ENCODE peak calls at places on chromosome 16, in five cellular contexts. V is CD4-positive, alpha-beta memory T cell; N is upper lobe of right lung; G is cardiac muscle cell; H is CD4-positive, CD25-positive, alpha-beta regulatory T cell. E is an unnamed sample. For H3K27me3, the result is how much of the 10 kb centered on the place peaks cover.

GRCh38 chr16:68257251-68257905 is 6.9 kb upstream of the SLC7A6 start:
- DNase-seq in V (no peak), N (no peak), G (no peak), H (no peak), E (no peak)

GRCh38 chr16:17858061-17858460 is 387.3 kb upstream of the XYLT1 start:
- DNase-seq in V (no peak), N (no peak), G (no peak), H (no peak), E (no peak)

GRCh38 chr16:82671743-82672142 is 45.0 kb downstream of the CDH13 start:
- DNase-seq in V (no peak), N (no peak), G (no peak), H (no peak), E (no peak)

GRCh38 chr16:28149016-28149888 is 62.5 kb downstream of the XPO6 start:
- DNase-seq in V (peak), N (no peak), G (peak), H (peak), E (no peak)

GRCh38 chr16:4315185-4316102 is at the start of gene GLIS2:
- DNase-seq in V (no peak), N (peak), G (peak), H (no peak), E (peak)

GRCh38 chr16:24552705-24553104 is 13.3 kb downstream of the RBBP6 start:
- DNase-seq in V (no peak), N (no peak), G (no peak), H (no peak), E (no peak)

GRCh38 chr16:70778901-70779309 is 22.1 kb downstream of the VAC14 start:
- DNase-seq in V (no peak), N (peak), G (peak), H (no peak), E (no peak)

GRCh38 chr16:35735403-35736251 is 2276.2 kb downstream of the TP53TG3F start:
- DNase-seq in V (no peak), N (no peak), G (no peak), H (no peak), E (no peak)

GRCh38 chr16:80938035-80938927 is 68.4 kb downstream of the CMC2 start:
- DNase-seq in V (no peak), N (no peak), G (peak), H (no peak), E (no peak)

GRCh38 chr16:57604177-57604576 is 24.3 kb upstream of the ADGRG1 start:
- DNase-seq in V (no peak), N (no peak), G (no peak), H (no peak), E (no peak)

GRCh38 chr16:57606147-57606846 is 22.1 kb upstream of the ADGRG1 start:
- DNase-seq in V (no peak), N (no peak), G (no peak), H (no peak), E (no peak)

GRCh38 chr16:57600952-57601580 is 27.4 kb upstream of the ADGRG1 start:
- DNase-seq in V (no peak), N (no peak), G (no peak), H (no peak), E (no peak)

GRCh38 chr16:57601801-57602478 is 26.5 kb upstream of the ADGRG1 start:
- DNase-seq in V (peak), N (no peak), G (peak), H (peak), E (no peak)

DNA sequence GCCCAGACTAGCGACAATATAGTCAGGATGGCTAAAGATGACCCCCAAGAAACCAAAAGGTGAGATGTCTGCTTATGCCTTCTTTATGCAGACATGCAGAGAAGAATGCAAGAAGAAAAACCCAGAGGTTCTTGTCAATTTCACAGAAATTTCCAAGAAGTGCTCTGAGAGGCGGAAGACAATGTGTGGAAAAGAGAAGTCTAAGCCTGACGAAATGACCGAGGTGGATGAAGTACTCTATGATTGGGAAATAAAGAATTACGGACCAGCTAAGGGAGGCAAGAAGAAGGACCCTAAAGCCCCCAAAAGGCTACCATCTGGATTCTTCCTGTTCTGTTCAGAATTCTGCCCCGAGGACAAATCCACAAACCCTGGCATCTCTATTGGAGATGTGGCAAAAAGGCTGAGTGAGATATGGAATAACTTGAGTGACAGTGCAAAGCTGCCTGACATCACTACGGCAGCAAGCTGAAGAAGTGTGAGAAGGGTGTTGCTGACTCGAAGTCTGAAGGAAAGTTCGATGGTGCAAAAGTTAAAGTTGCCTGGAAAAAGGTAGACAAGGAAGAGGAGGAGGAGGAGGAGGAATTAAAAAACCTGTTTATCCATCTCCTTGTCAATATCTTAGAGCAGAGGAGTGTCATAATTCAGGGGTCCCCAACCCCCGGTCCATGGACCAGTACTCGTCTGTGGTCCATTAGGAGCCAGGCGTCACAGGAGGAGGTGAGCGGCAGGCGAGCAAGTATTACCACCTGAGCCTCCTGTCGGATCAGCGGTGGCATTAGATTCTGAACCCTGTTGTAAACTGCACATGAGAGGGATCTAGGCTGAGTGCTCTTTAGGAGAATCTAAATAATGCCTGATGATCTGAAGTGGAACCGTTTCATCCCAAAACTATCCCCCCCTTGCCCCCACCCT is 25.1 kb upstream of the ADGRG1 start:
- DNase-seq in V (no peak), N (no peak), G (no peak), H (no peak), E (no peak)
- H3K27ac ChIP-seq in V (no peak), N (no peak), G (no peak), H (no peak), E (no peak)

GRCh38 chr16:1124795-1125194 is 28.1 kb upstream of the CACNA1H start:
- DNase-seq in V (no peak), N (no peak), G (no peak), H (no peak), E (no peak)
- H3K27me3 ChIP-seq in V (under half), N (under half), G (under half), H (under half), E (under half)

DNA sequence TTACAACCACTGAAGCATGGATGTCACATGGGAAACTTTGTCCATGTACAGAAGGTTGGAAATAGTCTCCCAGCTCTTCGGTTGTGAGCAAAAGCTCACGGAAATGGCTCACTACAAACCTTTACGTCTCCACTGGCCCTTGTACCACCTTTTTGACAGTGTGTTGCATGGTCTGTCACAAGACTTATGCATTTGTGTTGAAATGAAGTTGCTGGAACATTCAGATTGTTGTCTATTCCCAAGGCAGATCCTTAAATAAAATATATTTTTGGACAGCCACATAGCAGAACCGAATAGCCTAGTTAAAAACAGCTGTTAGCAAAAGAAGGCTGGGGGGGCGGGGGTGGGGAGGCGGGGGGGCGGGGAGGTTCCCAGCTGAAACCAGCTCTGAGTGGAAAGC is 39.2 kb downstream of the KNOP1 start:
- DNase-seq in V (no peak), N (no peak), G (no peak), H (no peak), E (no peak)
- H3K27ac ChIP-seq in V (no peak), N (no peak), G (no peak), H (no peak), E (no peak)

DNA sequence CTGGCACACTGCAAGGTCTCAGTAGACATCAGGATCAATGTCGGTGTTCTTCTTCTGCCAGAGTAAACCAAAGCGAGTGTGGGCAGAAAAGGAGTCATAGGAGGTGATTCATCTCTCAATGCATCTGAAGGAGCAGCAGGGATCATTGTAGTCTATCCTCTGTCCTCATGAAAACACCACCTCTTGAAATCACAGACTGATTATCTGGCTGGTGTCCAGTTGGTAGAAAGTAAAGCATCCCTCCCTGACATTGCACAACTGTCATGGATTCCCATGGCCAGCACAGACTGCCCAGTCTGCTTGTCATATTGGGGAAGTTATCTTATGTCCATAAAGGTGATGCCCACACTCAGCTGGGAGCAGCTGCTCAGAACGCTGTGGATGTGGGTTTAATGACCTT is 74.1 kb downstream of the ABCC12 start:
- DNase-seq in V (no peak), N (no peak), G (peak), H (no peak), E (no peak)
- H3K27me3 ChIP-seq in V (under half), N (under half), G (under half), H (under half), E (under half)

DNA sequence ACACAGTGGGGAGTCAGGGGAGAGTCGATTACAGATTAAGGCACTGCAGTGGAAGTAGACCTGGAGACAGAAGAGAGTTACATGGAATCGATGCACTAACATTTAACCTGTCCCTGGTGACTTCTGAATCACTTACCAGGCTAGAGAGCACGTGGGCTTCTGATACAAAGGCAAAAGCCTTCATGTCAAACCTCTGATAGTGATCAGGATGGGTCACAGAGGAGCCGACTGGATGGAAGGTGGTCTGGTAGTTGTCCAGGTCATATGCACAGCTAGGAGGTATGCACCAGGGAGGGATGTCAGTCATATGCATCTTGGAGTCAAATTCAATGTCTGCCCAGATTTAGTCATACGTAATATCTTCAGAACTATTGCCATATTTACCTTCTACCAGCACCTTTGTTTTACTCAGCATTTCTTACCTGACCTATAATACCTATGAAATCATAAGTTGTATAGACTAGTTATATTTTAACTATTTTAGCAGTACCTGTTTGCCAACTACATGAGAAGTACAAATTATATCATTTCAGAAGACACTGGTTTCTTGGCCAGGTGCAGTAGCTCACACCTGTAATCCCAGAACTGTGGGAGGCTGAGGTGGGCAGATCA is 11.7 kb downstream of the ZP2 start:
- DNase-seq in V (no peak), N (no peak), G (no peak), H (no peak), E (no peak)
- H3K27ac ChIP-seq in V (no peak), N (no peak), G (no peak), H (no peak), E (no peak)

GRCh38 chr16:56669840-56670639 is 426 bp downstream of the MT1H start:
- DNase-seq in V (no peak), N (no peak), G (no peak), H (no peak), E (no peak)
- H3K27me3 ChIP-seq in V (under half), N (half or more), G (half or more), H (under half), E (under half)